ENCODE peak calls at places on chromosomes 2 and 18, in six cellular contexts. P, N, K, G, Z and V are unnamed samples.

GRCh38 chr2:147945660-147946059 is 74.9 kb downstream of the ORC4 start:
- DNase-seq in P (peak), N (no peak), K (no peak), G (no peak), Z (no peak), V (no peak)

GRCh38 chr2:112814278-112814677 is 22.3 kb downstream of the IL1B start:
- DNase-seq in P (peak), N (no peak), K (no peak), G (no peak), Z (no peak), V (no peak)

GRCh38 chr2:235077046-235077445 is 125.2 kb downstream of the SH3BP4 start:
- DNase-seq in P (peak), N (no peak), K (no peak), G (no peak), Z (no peak), V (no peak)

GRCh38 chr2:23385351-23385747 is 370 bp downstream of the KLHL29 start:
- DNase-seq in P (peak), N (no peak), K (no peak), G (no peak), Z (peak), V (peak)

GRCh38 chr2:15354596-15355359 is 206.4 kb downstream of the NBAS start:
- DNase-seq in P (no peak), N (no peak), K (no peak), G (no peak), Z (no peak), V (no peak)

GRCh38 chr2:138037090-138037489 is 72.8 kb downstream of the HNMT start:
- DNase-seq in P (no peak), N (no peak), K (no peak), G (no peak), Z (no peak), V (no peak)

GRCh38 chr2:56192664-56193305 is 9.0 kb downstream of the CCDC85A start:
- DNase-seq in P (no peak), N (no peak), K (no peak), G (no peak), Z (no peak), V (no peak)

GRCh38 chr18:70154591-70155194 is 50.8 kb downstream of the RTTN start:
- DNase-seq in P (peak), N (no peak), K (peak), G (no peak), Z (peak), V (no peak)

GRCh38 chr2:95354469-95354901 is 48.0 kb upstream of the FAHD2A start:
- DNase-seq in P (no peak), N (no peak), K (no peak), G (no peak), Z (no peak), V (no peak)

GRCh38 chr2:101655941-101656422 is 41.5 kb upstream of the MAP4K4 start:
- DNase-seq in P (no peak), N (no peak), K (peak), G (no peak), Z (no peak), V (no peak)

GRCh38 chr2:204407209-204408070 is 137.8 kb upstream of the PARD3B start:
- DNase-seq in P (peak), N (no peak), K (no peak), G (no peak), Z (peak), V (no peak)

GRCh38 chr2:10912076-10912731 is 470 bp downstream of the KCNF1 start:
- DNase-seq in P (no peak), N (no peak), K (no peak), G (no peak), Z (no peak), V (no peak)

GRCh38 chr2:174632847-174633620 is 35.4 kb upstream of the WIPF1 start:
- DNase-seq in P (no peak), N (no peak), K (no peak), G (no peak), Z (no peak), V (no peak)

GRCh38 chr2:32135409-32135808 is 30.3 kb upstream of the SLC30A6 start:
- DNase-seq in P (peak), N (no peak), K (peak), G (peak), Z (peak), V (peak)

GRCh38 chr2:122136071-122136470 is 380.6 kb downstream of the TSN start:
- DNase-seq in P (no peak), N (no peak), K (no peak), G (no peak), Z (no peak), V (no peak)

GRCh38 chr2:190315273-190315672 is 4.4 kb downstream of the HIBCH start:
- DNase-seq in P (no peak), N (no peak), K (no peak), G (no peak), Z (peak), V (no peak)

GRCh38 chr18:47150029-47150823 is at the start of gene HDHD2:
- DNase-seq in P (peak), N (peak), K (peak), G (peak), Z (peak), V (peak)

GRCh38 chr2:38948995-38949394 is 59.3 kb downstream of the ARHGEF33 start:
- DNase-seq in P (no peak), N (no peak), K (no peak), G (no peak), Z (no peak), V (no peak)

GRCh38 chr2:122027510-122028217 is 272.2 kb downstream of the TSN start:
- DNase-seq in P (no peak), N (no peak), K (no peak), G (no peak), Z (no peak), V (no peak)

GRCh38 chr2:60766283-60766682 is 10.2 kb downstream of the PAPOLG start:
- DNase-seq in P (no peak), N (no peak), K (no peak), G (no peak), Z (no peak), V (no peak)

GRCh38 chr2:120110062-120110362 is 97.1 kb downstream of the EPB41L5 start:
- DNase-seq in P (no peak), N (no peak), K (no peak), G (no peak), Z (no peak), V (no peak)

GRCh38 chr2:237218756-237219155 is 133.1 kb downstream of the COPS8 start:
- DNase-seq in P (no peak), N (no peak), K (no peak), G (no peak), Z (no peak), V (no peak)

GRCh38 chr2:224982226-224982625 is 60.0 kb downstream of the DOCK10 start:
- DNase-seq in P (no peak), N (no peak), K (no peak), G (no peak), Z (no peak), V (peak)

GRCh38 chr2:12722445-12723316 is 5.9 kb downstream of the TRIB2 start:
- DNase-seq in P (no peak), N (no peak), K (no peak), G (no peak), Z (no peak), V (no peak)

GRCh38 chr2:239164281-239164871 is 236.4 kb downstream of the HDAC4 start:
- DNase-seq in P (no peak), N (peak), K (no peak), G (no peak), Z (no peak), V (no peak)

GRCh38 chr18:52869942-52870907 is 530.2 kb downstream of the DCC start:
- DNase-seq in P (no peak), N (no peak), K (no peak), G (no peak), Z (no peak), V (no peak)

GRCh38 chr18:67665266-67665665 is 148.7 kb upstream of the DSEL start:
- DNase-seq in P (peak), N (no peak), K (no peak), G (no peak), Z (no peak), V (no peak)

GRCh38 chr2:112642961-112643360 is 2.8 kb upstream of the SLC20A1 start:
- DNase-seq in P (peak), N (no peak), K (no peak), G (no peak), Z (no peak), V (no peak)

GRCh38 chr2:112021781-112022231 is 33.3 kb upstream of the TMEM87B start:
- DNase-seq in P (peak), N (no peak), K (no peak), G (no peak), Z (peak), V (no peak)

GRCh38 chr2:171669121-171669520 is 18.1 kb upstream of the DYNC1I2 start:
- DNase-seq in P (no peak), N (no peak), K (no peak), G (no peak), Z (no peak), V (no peak)

GRCh38 chr18:58438984-58439311 is 189.9 kb downstream of the ALPK2 start:
- DNase-seq in P (no peak), N (no peak), K (no peak), G (no peak), Z (no peak), V (no peak)

GRCh38 chr2:27582695-27583389 is at the start of gene ZNF512:
- DNase-seq in P (peak), N (peak), K (peak), G (peak), Z (peak), V (peak)

GRCh38 chr2:182048088-182048487 is 62.4 kb downstream of the PPP1R1C start:
- DNase-seq in P (no peak), N (no peak), K (no peak), G (no peak), Z (no peak), V (no peak)

GRCh38 chr18:50594931-50595330 is 35.0 kb downstream of the MAPK4 start:
- DNase-seq in P (no peak), N (no peak), K (no peak), G (no peak), Z (no peak), V (no peak)

GRCh38 chr2:216345846-216346245 is 26.4 kb downstream of the MARCHF4 start:
- DNase-seq in P (peak), N (no peak), K (no peak), G (no peak), Z (no peak), V (no peak)

GRCh38 chr2:68901199-68901515 is 30.0 kb upstream of the BMP10 start:
- DNase-seq in P (no peak), N (no peak), K (no peak), G (no peak), Z (no peak), V (no peak)

GRCh38 chr2:231198291-231199173 is at the start of gene ARMC9:
- DNase-seq in P (peak), N (peak), K (no peak), G (peak), Z (peak), V (peak)